ENCODE peak calls at places on chromosomes 6 and 20, in four cellular contexts. E, X, B and S are unnamed samples.

GRCh38 chr20:34574861-34575260 is 16.3 kb downstream of the MAP1LC3A start:
- DNase-seq in E (no peak), B (no peak), X (no peak), S (no peak)

GRCh38 chr20:57394087-57395082 is 3.2 kb downstream of the RBM38 start:
- DNase-seq in X (no peak), B (no peak), E (no peak), S (no peak)

GRCh38 chr20:60365063-60365640 is 406.9 kb downstream of the CDH26 start:
- DNase-seq in E (no peak), B (peak; percentile 39), X (no peak), S (no peak)

GRCh38 chr6:6470112-6470511 is 118.4 kb upstream of the LY86 start:
- DNase-seq in E (no peak), B (no peak), X (no peak), S (no peak)

GRCh38 chr6:53547166-53547814 is 2.4 kb upstream of the GCLC start:
- DNase-seq in E (no peak), X (no peak), B (no peak), S (no peak)

GRCh38 chr6:97293198-97293696 is 10.2 kb upstream of the MMS22L start:
- DNase-seq in B (no peak), X (peak; percentile 4), E (no peak), S (no peak)

GRCh38 chr20:23282546-23282945 is 68.0 kb upstream of the NXT1 start:
- DNase-seq in X (no peak), B (no peak), E (no peak), S (no peak)

GRCh38 chr6:16737926-16738325 is 23.3 kb downstream of the ATXN1 start:
- DNase-seq in E (no peak), B (no peak), X (no peak), S (no peak)

GRCh38 chr6:69232506-69233194 is 564.2 kb downstream of the LMBRD1 start:
- DNase-seq in B (peak; percentile 53), X (peak; percentile 56), E (no peak), S (no peak)

GRCh38 chr6:24723270-24723669 is 4.3 kb upstream of the C6orf62 start:
- DNase-seq in B (no peak), X (no peak), E (no peak), S (no peak)

GRCh38 chr6:131597448-131597847 is 24.4 kb downstream of the ARG1 start:
- DNase-seq in E (no peak), B (no peak), X (no peak), S (no peak)

GRCh38 chr20:57040924-57041323 is 225.5 kb downstream of the BMP7 start:
- DNase-seq in X (peak; percentile 51), B (no peak), E (no peak), S (no peak)

GRCh38 chr6:157634566-157634965 is 188.5 kb upstream of the SNX9 start:
- DNase-seq in B (no peak), X (no peak), E (no peak), S (no peak)

GRCh38 chr6:157637941-157638340 is 185.1 kb upstream of the SNX9 start:
- DNase-seq in X (no peak), E (no peak), B (no peak), S (no peak)

GRCh38 chr6:157637516-157637915 is 185.5 kb upstream of the SNX9 start:
- DNase-seq in E (no peak), X (no peak), B (no peak), S (no peak)

GRCh38 chr6:157632821-157633220 is 190.2 kb upstream of the SNX9 start:
- DNase-seq in B (no peak), E (no peak), X (peak; percentile 51), S (no peak)

DNA sequence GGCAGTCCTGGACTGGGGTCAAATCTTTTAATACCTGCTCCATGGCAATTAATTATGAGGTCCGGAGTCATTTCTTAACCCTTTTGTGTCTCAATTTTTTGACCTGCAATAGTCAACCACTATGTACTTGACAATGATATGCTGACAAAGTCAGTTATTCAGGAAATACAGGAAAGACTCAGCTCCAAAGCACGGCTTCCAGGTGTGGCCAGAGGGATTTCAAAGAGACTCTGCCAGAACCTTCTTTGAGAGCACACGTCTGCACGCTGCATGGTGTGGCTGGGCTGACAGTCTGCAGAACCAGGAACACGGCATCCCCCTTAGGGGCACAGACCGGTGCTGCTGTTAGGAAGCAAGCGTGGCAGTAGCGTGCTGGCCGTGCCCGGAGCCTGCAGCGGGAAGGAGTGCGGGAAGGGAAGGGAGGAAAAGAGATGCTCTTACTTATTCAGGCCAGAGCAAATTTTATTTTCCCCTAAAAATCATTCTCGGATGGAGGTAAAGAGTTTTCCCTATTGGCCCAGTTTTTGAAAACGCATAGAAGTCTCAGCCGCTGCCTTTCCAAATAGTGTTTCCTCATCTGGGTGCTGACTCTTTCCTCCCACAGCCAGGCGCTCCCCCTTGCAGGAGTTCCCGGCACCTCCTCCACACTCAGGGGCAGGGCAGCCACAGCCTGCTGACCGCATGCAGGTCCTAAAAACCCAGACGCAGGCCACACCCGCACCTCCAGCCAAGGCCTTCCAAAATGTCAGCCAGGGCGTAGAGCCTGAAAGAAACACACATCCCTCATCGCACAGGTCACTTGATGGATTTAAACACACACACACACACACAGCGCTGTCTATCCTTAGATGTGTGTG is 187.4 kb upstream of the SNX9 start:
- DNase-seq in E (no peak), X (no peak), B (no peak), S (no peak)
- H3K27ac ChIP-seq in E (no peak overlapping the region), X (no peak overlapping the region), B (no peak overlapping the region), S (no peak overlapping the region)

GRCh38 chr6:37242429-37243052 is 15.0 kb upstream of the TBC1D22B start:
- DNase-seq in B (no peak), X (peak; percentile 97), E (no peak), S (peak; percentile 89)
- H3K27ac ChIP-seq in B (peak overlapping the region; percentile 52), X (peak overlapping the region; percentile 89), E (no peak overlapping the region), S (peak overlapping the region; percentile 71)

GRCh38 chr6:18045507-18045906 is 58.1 kb upstream of the KIF13A start:
- DNase-seq in B (no peak), X (no peak), E (no peak), S (no peak)

GRCh38 chr6:18047406-18047805 is 60.0 kb upstream of the KIF13A start:
- DNase-seq in E (no peak), B (no peak), X (peak; percentile 89), S (no peak)

GRCh38 chr6:18042536-18043145 is 55.2 kb upstream of the KIF13A start:
- DNase-seq in X (no peak), B (no peak), E (no peak), S (no peak)

GRCh38 chr6:18039481-18039880 is 52.0 kb upstream of the KIF13A start:
- DNase-seq in X (no peak), E (no peak), B (no peak), S (no peak)

GRCh38 chr6:18044108-18044783 is 56.8 kb upstream of the KIF13A start:
- DNase-seq in E (no peak), X (no peak), B (no peak), S (no peak)
- H3K27ac ChIP-seq in E (no peak overlapping the region), X (no peak overlapping the region), B (no peak overlapping the region), S (peak overlapping the region; percentile 29)

GRCh38 chr6:128882991-128883571 is at the start of gene LAMA2:
- DNase-seq in X (no peak), E (no peak), B (peak; percentile 72), S (no peak)
- H3K27ac ChIP-seq in X (no peak within 1 kb of the TSS), E (no peak within 1 kb of the TSS), B (peak within 1 kb of the TSS; percentile 89), S (no peak within 1 kb of the TSS)

GRCh38 chr20:63778857-63779256 is 39.3 kb downstream of the SLC2A4RG start:
- DNase-seq in E (no peak), B (no peak), X (no peak), S (no peak)
- H3K27ac ChIP-seq in E (no peak overlapping the region), B (no peak overlapping the region), X (no peak overlapping the region), S (no peak overlapping the region)